ENCODE peak calls at places on chromosomes 12 and 14, in five cellular contexts. A, L, T, J and G are unnamed samples.
A peak's percentile ranks its signal among the peaks of the same experiment; 100 is the strongest.

GRCh38 chr12:77577756-77578155 is 252.9 kb upstream of the NAV3 start:
- DNase-seq in T (no peak), L (no peak), A (no peak), J (no peak), G (peak; percentile 10)

GRCh38 chr12:89544730-89545184 is 18.9 kb upstream of the POC1B start:
- DNase-seq in A (peak; percentile 55), L (peak; percentile 32), T (no peak), J (no peak), G (peak; percentile 84)

GRCh38 chr14:74400328-74400727 is 25.7 kb downstream of the SYNDIG1L start:
- DNase-seq in T (no peak), J (no peak), A (peak; percentile 93), L (no peak), G (no peak)

GRCh38 chr12:59742831-59743230 is 147.0 kb downstream of the SLC16A7 start:
- DNase-seq in T (no peak), L (no peak), J (no peak), A (no peak), G (no peak)

GRCh38 chr14:43665570-43666267 is 841.4 kb downstream of the FSCB start:
- DNase-seq in J (peak; percentile 44), T (no peak), L (no peak), A (no peak), G (no peak)

GRCh38 chr14:103749452-103749851 is 33.8 kb downstream of the ZFYVE21 start:
- DNase-seq in A (no peak), T (no peak), J (no peak), L (no peak), G (no peak)

GRCh38 chr14:71380271-71380670 is 473.0 kb downstream of the PCNX1 start:
- DNase-seq in J (no peak), A (peak; percentile 93), T (no peak), L (no peak), G (peak; percentile 39)

GRCh38 chr12:47980779-47981495 is 17.5 kb downstream of the TMEM106C start:
- DNase-seq in J (no peak), L (no peak), A (no peak), T (no peak), G (no peak)

GRCh38 chr12:123106640-123107359 is 44.1 kb downstream of the PITPNM2 start:
- DNase-seq in T (no peak), L (no peak), A (peak; percentile 80), J (no peak), G (no peak)

GRCh38 chr14:73240816-73241480 is 3.6 kb downstream of the PAPLN start:
- DNase-seq in T (no peak), A (no peak), J (no peak), L (no peak), G (no peak)

GRCh38 chr14:34099630-34100029 is 148.8 kb upstream of the EGLN3 start:
- DNase-seq in L (no peak), J (no peak), A (no peak), T (no peak), G (no peak)

GRCh38 chr14:64478634-64479250 is 13.4 kb downstream of the AKAP5 start:
- DNase-seq in T (no peak), J (no peak), L (no peak), A (no peak), G (no peak)

GRCh38 chr12:25644964-25645363 is 91.9 kb upstream of the LMNTD1 start:
- DNase-seq in T (no peak), L (no peak), A (no peak), J (no peak), G (no peak)

GRCh38 chr12:21894792-21895392 is 46.3 kb downstream of the ABCC9 start:
- DNase-seq in T (no peak), L (no peak), A (no peak), J (no peak), G (no peak)

GRCh38 chr12:29309320-29309902 is 71.6 kb downstream of the ERGIC2 start:
- DNase-seq in J (no peak), L (no peak), T (no peak), A (peak; percentile 20), G (no peak)

DNA sequence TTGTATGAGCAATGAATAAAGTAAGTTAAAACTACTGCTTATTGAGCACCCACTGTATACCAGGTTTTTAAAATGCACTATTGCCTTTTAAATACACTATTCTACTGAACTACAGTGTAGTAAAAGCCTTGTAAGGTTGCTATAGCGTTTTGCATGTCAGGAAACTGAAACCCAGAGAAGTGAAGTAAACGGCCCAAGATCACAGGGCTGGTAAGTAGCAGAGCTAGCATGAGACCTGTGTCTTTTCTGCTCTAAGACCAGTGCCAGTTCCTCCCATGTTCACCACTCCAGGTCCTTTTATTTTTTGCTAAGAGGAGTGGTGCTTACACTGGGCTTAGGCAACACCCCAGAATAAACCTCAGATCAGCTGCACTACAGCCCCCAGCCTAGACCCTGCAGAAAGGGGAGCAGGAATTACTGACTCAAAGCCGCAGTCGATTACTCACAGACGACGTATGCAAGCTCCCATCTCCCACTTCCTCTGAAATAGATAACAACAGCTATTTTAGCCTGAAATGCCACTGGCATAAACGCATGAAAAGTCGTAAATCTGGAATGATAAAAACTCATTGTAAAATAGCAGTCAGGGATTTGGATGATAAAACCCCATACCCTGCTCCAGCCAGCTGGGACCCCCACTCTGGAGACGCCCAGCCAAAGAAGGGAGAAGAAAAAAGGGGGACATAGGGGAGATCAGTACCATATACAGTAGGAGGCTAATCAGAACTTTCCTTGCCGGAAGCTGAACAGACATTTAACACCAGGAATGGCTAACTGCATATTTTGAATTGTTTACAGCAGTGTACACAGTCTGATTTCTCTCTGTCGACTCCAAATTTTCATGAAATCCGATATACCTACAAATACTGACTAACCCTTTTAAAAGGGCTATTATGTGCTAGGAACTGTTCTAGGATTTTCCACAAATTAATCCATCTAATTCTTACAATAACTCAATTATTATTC is 108.3 kb downstream of the NUAK1 start:
- DNase-seq in A (peak; percentile 83), J (no peak), T (no peak), L (peak; percentile 26), G (peak; percentile 85)
- H3K4me3 ChIP-seq in A (no peak overlapping the region), J (no peak overlapping the region), T (no peak overlapping the region), L (no peak overlapping the region), G (peak overlapping the region; percentile 22)

GRCh38 chr14:101476931-101477553 is 84.3 kb upstream of the DIO3 start:
- DNase-seq in J (peak; percentile 44), L (peak; percentile 15), A (peak; percentile 94), T (peak; percentile 49), G (no peak)

GRCh38 chr14:101477648-101478047 is 83.6 kb upstream of the DIO3 start:
- DNase-seq in A (no peak), J (no peak), T (no peak), L (no peak), G (no peak)

GRCh38 chr14:101478796-101479410 is 82.4 kb upstream of the DIO3 start:
- DNase-seq in A (no peak), L (peak; percentile 15), T (no peak), J (no peak), G (no peak)

GRCh38 chr14:101476258-101476930 is 84.9 kb upstream of the DIO3 start:
- DNase-seq in J (peak; percentile 60), A (no peak), T (no peak), L (no peak), G (no peak)

DNA sequence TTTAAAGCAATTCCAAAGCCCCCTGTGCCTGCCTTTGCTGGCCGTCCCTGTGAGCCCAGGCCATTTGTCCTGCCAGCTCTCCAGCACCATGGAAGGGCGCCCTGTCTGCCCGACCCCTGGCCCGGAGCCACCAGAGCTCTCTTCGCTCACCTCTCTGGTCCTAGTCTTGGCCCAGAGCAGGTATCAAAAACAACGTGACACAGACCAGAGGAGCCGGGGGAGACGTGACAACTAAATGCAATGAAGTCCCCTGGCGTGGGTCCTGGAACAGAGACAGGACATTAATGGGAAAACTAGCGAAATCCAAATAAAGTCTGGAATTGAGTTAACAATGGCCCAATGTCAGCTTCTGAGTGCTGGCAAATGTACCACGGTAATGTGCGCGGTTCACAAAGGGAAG is 83.2 kb upstream of the DIO3 start:
- DNase-seq in T (no peak), A (no peak), J (peak; percentile 40), L (peak; percentile 43), G (no peak)
- H3K4me3 ChIP-seq in T (no peak overlapping the region), A (no peak overlapping the region), J (no peak overlapping the region), L (no peak overlapping the region), G (no peak overlapping the region)

GRCh38 chr12:70604662-70605061 is 32.6 kb downstream of the PTPRB start:
- DNase-seq in J (no peak), L (no peak), T (no peak), A (no peak), G (no peak)

GRCh38 chr12:70603044-70603443 is 34.2 kb downstream of the PTPRB start:
- DNase-seq in L (no peak), A (no peak), J (no peak), T (no peak), G (no peak)

GRCh38 chr12:70608184-70608583 is 29.0 kb downstream of the PTPRB start:
- DNase-seq in J (no peak), A (no peak), T (no peak), L (no peak), G (no peak)

GRCh38 chr12:70607107-70607506 is 30.1 kb downstream of the PTPRB start:
- DNase-seq in A (no peak), T (no peak), J (no peak), L (no peak), G (peak; percentile 79)

DNA sequence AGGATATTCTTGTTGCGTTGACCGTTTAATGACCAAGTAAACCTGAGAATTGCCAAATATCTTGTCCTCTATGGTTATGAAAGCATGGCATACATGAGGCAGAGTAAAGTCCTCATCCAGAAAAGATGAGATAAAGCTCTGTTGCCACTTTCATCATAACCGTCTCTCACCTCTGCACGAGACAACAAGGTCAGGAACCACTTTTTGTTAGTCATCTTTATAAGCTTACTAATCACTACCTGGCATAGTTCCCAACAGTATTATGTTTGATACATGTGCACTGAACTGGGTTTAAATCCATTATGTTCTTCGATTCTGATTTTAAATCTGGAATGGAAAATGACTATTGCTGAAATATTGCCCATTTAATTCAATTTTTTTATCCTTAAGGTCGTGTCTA is 31.2 kb downstream of the PTPRB start:
- DNase-seq in L (no peak), T (peak; percentile 23), J (no peak), A (no peak), G (peak; percentile 78)
- H3K4me3 ChIP-seq in L (no peak overlapping the region), T (no peak overlapping the region), J (peak overlapping the region; percentile 62), A (no peak overlapping the region), G (peak overlapping the region; percentile 31)

GRCh38 chr14:54664961-54665360 is 98.0 kb downstream of the SAMD4A start:
- DNase-seq in J (no peak), L (no peak), A (no peak), T (no peak), G (no peak)

GRCh38 chr14:54665938-54666337 is 99.0 kb downstream of the SAMD4A start:
- DNase-seq in L (no peak), J (no peak), A (no peak), T (no peak), G (no peak)

GRCh38 chr14:54660712-54661111 is 93.8 kb downstream of the SAMD4A start:
- DNase-seq in T (peak; percentile 63), J (no peak), A (no peak), L (no peak), G (no peak)

GRCh38 chr14:54659365-54659764 is 92.4 kb downstream of the SAMD4A start:
- DNase-seq in L (no peak), T (peak; percentile 50), A (no peak), J (no peak), G (no peak)

DNA sequence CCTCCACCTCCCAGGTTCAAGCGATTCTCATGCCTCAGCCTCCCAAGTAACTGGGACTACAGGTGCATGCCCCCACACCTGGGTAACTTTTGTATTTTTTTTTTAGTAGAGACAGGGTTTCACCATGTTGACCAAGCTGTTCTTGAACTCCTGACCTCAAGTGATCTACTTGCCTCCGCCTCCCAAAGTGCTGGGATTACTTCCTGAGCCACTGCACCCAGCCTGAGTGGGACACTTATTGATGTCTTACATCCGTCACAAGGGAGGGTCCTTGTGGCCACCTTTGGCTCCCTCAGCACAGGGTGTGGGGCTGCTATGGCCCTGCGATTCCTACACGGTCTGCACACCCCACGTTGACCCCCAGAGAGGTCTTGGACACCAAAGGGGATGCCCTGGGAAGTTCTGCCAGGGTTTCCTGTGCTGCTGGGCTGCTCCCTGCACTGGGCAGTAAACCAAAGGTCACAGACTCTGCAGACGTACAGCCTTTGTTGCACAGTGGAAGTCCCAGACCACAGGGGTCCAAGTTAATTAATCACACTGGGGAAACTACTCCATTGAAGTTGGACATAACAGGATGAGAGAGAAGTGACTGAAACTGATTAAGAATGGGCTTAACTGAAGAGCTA is 95.7 kb downstream of the SAMD4A start:
- DNase-seq in J (no peak), L (no peak), A (no peak), T (peak; percentile 23), G (no peak)
- H3K4me3 ChIP-seq in J (no peak overlapping the region), L (no peak overlapping the region), A (no peak overlapping the region), T (no peak overlapping the region), G (no peak overlapping the region)